ENCODE peak calls at places on chromosomes 6 and 20, in four cellular contexts. B is SJSA1, A is HAP-1, W is lower lobe of right lung. Y is an unnamed sample.

GRCh38 chr6:37283786-37284185 is 25.8 kb upstream of the TMEM217 start:
- DNase-seq in B (no peak), A (no peak), W (no peak), Y (no peak)

GRCh38 chr6:154249499-154250298 is 106.9 kb downstream of the IPCEF1 start:
- DNase-seq in B (no peak), A (no peak), W (no peak), Y (no peak)

GRCh38 chr6:82415820-82416219 is 52.2 kb downstream of the TPBG start:
- DNase-seq in B (no peak), A (no peak), W (no peak), Y (no peak)

GRCh38 chr20:49570828-49571552 is 3.1 kb upstream of the PTGIS start:
- DNase-seq in B (no peak), A (no peak), W (no peak), Y (no peak)

GRCh38 chr6:109318328-109318876 is 63.9 kb downstream of the CD164 start:
- DNase-seq in B (no peak), A (no peak), W (no peak), Y (no peak)

GRCh38 chr6:28719275-28719940 is 193.7 kb downstream of the GPX5 start:
- DNase-seq in B (peak; percentile 10), A (peak; percentile 77), W (no peak), Y (no peak)

GRCh38 chr6:16818992-16819626 is 57.8 kb upstream of the ATXN1 start:
- DNase-seq in B (no peak), A (no peak), W (no peak), Y (no peak)

GRCh38 chr6:105879902-105880547 is 206.1 kb upstream of the PRDM1 start:
- DNase-seq in B (no peak), A (no peak), W (peak; percentile 61), Y (no peak)

DNA sequence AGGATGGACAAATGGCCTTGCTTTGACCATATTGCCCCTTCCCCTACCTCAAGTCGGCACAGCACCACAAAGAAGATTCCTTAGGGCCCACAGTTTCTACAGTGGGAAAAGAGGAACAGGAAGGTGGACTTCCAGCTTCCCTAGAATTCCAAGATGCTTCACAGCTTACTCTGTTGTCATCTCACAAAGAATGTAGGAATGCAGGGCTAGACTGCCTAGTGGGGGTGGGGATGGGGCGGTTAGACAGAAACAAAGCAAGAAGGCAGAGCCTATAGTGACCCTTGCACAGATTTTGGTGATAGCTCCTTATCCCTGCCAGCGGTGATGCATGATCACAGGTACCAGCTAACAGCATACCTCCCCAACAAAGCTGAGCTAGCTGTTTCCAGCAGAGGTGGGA is 607.6 kb upstream of the MAN1A1 start:
- DNase-seq in B (no peak), A (no peak), W (no peak), Y (peak; percentile 16)
- H3K4me3 ChIP-seq in B (no peak overlapping the region), A (no peak overlapping the region), W (no peak overlapping the region), Y (no peak overlapping the region)

GRCh38 chr6:160697826-160698225 is 4.2 kb upstream of the PLG start:
- DNase-seq in B (no peak), A (no peak), W (no peak), Y (no peak)
- H3K4me3 ChIP-seq in B (no peak overlapping the region), A (no peak overlapping the region), W (no peak overlapping the region), Y (no peak overlapping the region)

GRCh38 chr6:25701807-25702206 is 49.8 kb downstream of the SCGN start:
- DNase-seq in B (no peak), A (no peak), W (no peak), Y (no peak)
- H3K4me3 ChIP-seq in B (no peak overlapping the region), A (no peak overlapping the region), W (no peak overlapping the region), Y (no peak overlapping the region)

GRCh38 chr20:35191419-35191818 is 19.5 kb downstream of the PROCR start:
- DNase-seq in B (no peak), A (no peak), W (no peak), Y (no peak)
- H3K4me3 ChIP-seq in B (no peak overlapping the region), A (no peak overlapping the region), W (no peak overlapping the region), Y (no peak overlapping the region)

GRCh38 chr20:19756756-19757486 is 1.1 kb upstream of the RIN2 start:
- DNase-seq in B (no peak), A (no peak), W (no peak), Y (no peak)

GRCh38 chr20:19757973-19758887 is at the start of gene RIN2:
- DNase-seq in B (peak; percentile 75), A (peak; percentile 96), W (peak; percentile 95), Y (peak; percentile 91)

GRCh38 chr20:19757487-19757972 is 528 bp upstream of the RIN2 start:
- DNase-seq in B (no peak), A (peak; percentile 72), W (peak; percentile 89), Y (no peak)

GRCh38 chr20:19760371-19760721 is 2.3 kb downstream of the RIN2 start:
- DNase-seq in B (no peak), A (no peak), W (no peak), Y (no peak)

GRCh38 chr20:19758888-19759331 is 852 bp downstream of the RIN2 start:
- DNase-seq in B (peak; percentile 61), A (peak; percentile 77), W (peak; percentile 86), Y (no peak)
- H3K4me3 ChIP-seq in B (peak overlapping the region; percentile 54), A (peak overlapping the region; percentile 62), W (peak overlapping the region; percentile 88), Y (peak overlapping the region; percentile 71)

GRCh38 chr6:110814488-110815259 is 595 bp downstream of the CDK19 start:
- DNase-seq in B (peak; percentile 64), A (peak; percentile 58), W (peak; percentile 80), Y (no peak)

GRCh38 chr6:110813813-110814487 is 1.3 kb downstream of the CDK19 start:
- DNase-seq in B (no peak), A (no peak), W (no peak), Y (no peak)

GRCh38 chr6:110815260-110816109 is at the start of gene CDK19:
- DNase-seq in B (peak; percentile 99), A (peak; percentile 98), W (peak; percentile 100), Y (peak; percentile 93)

GRCh38 chr6:110812719-110813118 is 2.5 kb downstream of the CDK19 start:
- DNase-seq in B (no peak), A (no peak), W (no peak), Y (no peak)

GRCh38 chr6:110813338-110813737 is 1.9 kb downstream of the CDK19 start:
- DNase-seq in B (no peak), A (no peak), W (no peak), Y (no peak)
- H3K4me3 ChIP-seq in B (peak overlapping the region; percentile 96), A (peak overlapping the region; percentile 77), W (peak overlapping the region; percentile 96), Y (no peak overlapping the region)